ENCODE peak calls at places on chromosomes 16 and 17, in five cellular contexts. K is T-helper 2 cell; N is cardiac muscle cell; Y is activated T-cell treated with anti-CD3 and anti-CD28 coated beads for 1 hour; U is activated CD4-positive, alpha-beta T cell treated with anti-CD3 and anti-CD28 coated beads for 24 hours. I is an unnamed sample.

GRCh38 chr16:88302666-88303065 is 80.1 kb upstream of the ZNF469 start:
- DNase-seq in K (no peak), N (no peak), Y (no peak), U (no peak), I (no peak)

GRCh38 chr17:17779015-17779611 is 57.7 kb downstream of the SREBF1 start:
- DNase-seq in K (no peak), N (peak; percentile 56), Y (no peak), U (no peak), I (no peak)

GRCh38 chr16:57667069-57667525 is 1.0 kb upstream of the ADGRG3 start:
- DNase-seq in K (no peak), N (no peak), Y (no peak), U (no peak), I (no peak)

GRCh38 chr17:67026341-67026740 is 18.0 kb upstream of the CACNG1 start:
- DNase-seq in K (no peak), N (no peak), Y (no peak), U (no peak), I (no peak)

GRCh38 chr16:9666834-9667480 is 515.3 kb downstream of the GRIN2A start:
- DNase-seq in K (no peak), N (no peak), Y (no peak), U (no peak), I (no peak)

GRCh38 chr16:84543931-84544776 is 39.7 kb upstream of the MEAK7 start:
- DNase-seq in K (no peak), N (no peak), Y (peak; percentile 20), U (no peak), I (no peak)

GRCh38 chr16:50207652-50208051 is 54.5 kb downstream of the TENT4B start:
- DNase-seq in K (no peak), N (peak; percentile 57), Y (no peak), U (no peak), I (no peak)

GRCh38 chr16:55059146-55059545 is 128.5 kb downstream of the IRX5 start:
- DNase-seq in K (no peak), N (no peak), Y (no peak), U (no peak), I (no peak)

GRCh38 chr17:81125573-81126081 is 39.7 kb upstream of the PVALEF start:
- DNase-seq in K (no peak), N (no peak), Y (no peak), U (no peak), I (no peak)

GRCh38 chr16:1286492-1287094 is 22.8 kb upstream of the UBE2I start:
- DNase-seq in K (no peak), N (no peak), Y (no peak), U (no peak), I (no peak)

GRCh38 chr17:13266596-13266995 is 248.8 kb upstream of the ELAC2 start:
- DNase-seq in K (no peak), N (no peak), Y (no peak), U (no peak), I (no peak)

GRCh38 chr16:84175351-84176081 is 11.3 kb downstream of the TAF1C start:
- DNase-seq in K (peak; percentile 31), N (peak; percentile 74), Y (peak; percentile 42), U (peak; percentile 25), I (peak; percentile 36)

GRCh38 chr16:55437627-55438026 is 41.4 kb upstream of the MMP2 start:
- DNase-seq in K (no peak), N (no peak), Y (no peak), U (no peak), I (no peak)

GRCh38 chr16:82293671-82294070 is 123.6 kb upstream of the MPHOSPH6 start:
- DNase-seq in K (no peak), N (no peak), Y (no peak), U (no peak), I (no peak)

GRCh38 chr16:20598832-20599469 is 22.8 kb upstream of the ACSM2B start:
- DNase-seq in K (no peak), N (peak; percentile 24), Y (no peak), U (no peak), I (no peak)

GRCh38 chr17:74523308-74523707 is 8.0 kb downstream of the CD300LB start:
- DNase-seq in K (no peak), N (no peak), Y (no peak), U (no peak), I (no peak)

GRCh38 chr16:67179421-67180080 is 4.2 kb downstream of the MATCAP1 start:
- DNase-seq in K (no peak), N (no peak), Y (no peak), U (no peak), I (no peak)

GRCh38 chr16:5228369-5228768 is 130.8 kb upstream of the EEF2KMT start:
- DNase-seq in K (no peak), N (peak; percentile 52), Y (no peak), U (no peak), I (no peak)

GRCh38 chr16:87286839-87287626 is 30.2 kb downstream of the C16orf95 start:
- DNase-seq in K (no peak), N (no peak), Y (no peak), U (no peak), I (no peak)

GRCh38 chr17:53627511-53627910 is 195.2 kb upstream of the KIF2B start:
- DNase-seq in K (no peak), N (no peak), Y (no peak), U (no peak), I (no peak)

GRCh38 chr16:82229800-82230619 is 60.0 kb upstream of the MPHOSPH6 start:
- DNase-seq in K (peak; percentile 35), N (peak; percentile 81), Y (peak; percentile 49), U (peak; percentile 45), I (peak; percentile 42)